ENCODE peak calls at places on chromosomes 5 and 9, in nine cellular contexts. X is lower leg skin, E is mammary epithelial cell, I is A549, Q is AG04450, A is sigmoid colon, N is breast epithelium, Z is GM12865, S is astrocyte of the cerebellum. K is an unnamed sample.

GRCh38 chr9:20321683-20322082 is 300.6 kb downstream of the MLLT3 start:
- DNase-seq in X (no peak), A (no peak), S (no peak), Q (no peak), I (no peak), E (no peak), Z (no peak), N (no peak), K (no peak)

GRCh38 chr9:7045361-7045760 is 287.6 kb downstream of the KDM4C start:
- DNase-seq in Z (no peak), E (peak), A (no peak), S (no peak), I (no peak), Q (no peak), N (no peak), X (no peak), K (no peak)

GRCh38 chr5:38780950-38781349 is 64.9 kb upstream of the OSMR start:
- DNase-seq in I (no peak), E (peak), Q (peak), A (peak), N (peak), X (peak), S (peak), Z (no peak), K (peak)

GRCh38 chr9:134504106-134504385 is 137.6 kb upstream of the COL5A1 start:
- DNase-seq in S (no peak), X (no peak), N (no peak), Q (no peak), I (no peak), E (no peak), A (no peak), Z (no peak), K (no peak)

GRCh38 chr9:107711528-107711927 is 222.0 kb upstream of the KLF4 start:
- DNase-seq in I (peak), Z (no peak), S (peak), X (no peak), N (no peak), E (peak), Q (peak), A (no peak), K (peak)

GRCh38 chr5:138654281-138654867 is 79.2 kb upstream of the HSPA9 start:
- DNase-seq in X (no peak), N (no peak), E (peak), I (no peak), Z (peak), A (no peak), S (peak), Q (peak), K (no peak)

GRCh38 chr9:119736478-119737454 is 367.5 kb upstream of the BRINP1 start:
- DNase-seq in Q (no peak), A (no peak), I (no peak), X (no peak), E (no peak), Z (peak), N (no peak), S (no peak), K (no peak)

GRCh38 chr5:111930905-111931461 is 174.0 kb upstream of the NREP start:
- DNase-seq in S (no peak), N (no peak), A (no peak), X (no peak), Z (no peak), E (peak), I (no peak), Q (no peak), K (no peak)

GRCh38 chr5:36357391-36357790 is 55.7 kb upstream of the RANBP3L start:
- DNase-seq in A (no peak), I (no peak), S (peak), E (no peak), Q (peak), Z (no peak), N (no peak), X (no peak), K (no peak)

GRCh38 chr9:95434116-95435073 is 82.4 kb downstream of the PTCH1 start:
- DNase-seq in Q (no peak), A (no peak), E (no peak), N (no peak), Z (no peak), I (no peak), X (no peak), S (no peak), K (no peak)

GRCh38 chr9:33143241-33143642 is 23.9 kb downstream of the B4GALT1 start:
- DNase-seq in A (peak), Z (peak), E (no peak), I (no peak), N (no peak), X (no peak), S (no peak), Q (no peak), K (no peak)

GRCh38 chr9:96478829-96479371 is 28.9 kb downstream of the HABP4 start:
- DNase-seq in I (no peak), Q (no peak), A (no peak), S (no peak), N (no peak), X (no peak), E (no peak), Z (peak), K (no peak)

GRCh38 chr9:125850763-125851162 is 103.6 kb downstream of the PBX3 start:
- DNase-seq in A (no peak), X (no peak), I (no peak), E (no peak), N (no peak), S (no peak), Q (no peak), Z (no peak), K (no peak)

GRCh38 chr9:117081641-117082317 is 333.1 kb downstream of the ASTN2 start:
- DNase-seq in Q (no peak), A (no peak), N (no peak), E (no peak), S (no peak), X (no peak), I (no peak), Z (peak), K (no peak)

GRCh38 chr5:179488464-179488863 is 61.9 kb upstream of the RUFY1 start:
- DNase-seq in I (no peak), Z (no peak), N (no peak), X (no peak), S (no peak), E (no peak), Q (no peak), A (no peak), K (no peak)

GRCh38 chr9:71587576-71588362 is 180.5 kb downstream of the CEMIP2 start:
- DNase-seq in N (no peak), I (peak), A (no peak), Q (no peak), Z (no peak), E (peak), X (no peak), S (no peak), K (no peak)

GRCh38 chr9:20351715-20352114 is 270.6 kb downstream of the MLLT3 start:
- DNase-seq in E (no peak), N (no peak), Z (no peak), S (peak), I (no peak), X (no peak), A (no peak), Q (no peak), K (no peak)

GRCh38 chr5:2370626-2371418 is 380.7 kb downstream of the IRX2 start:
- DNase-seq in N (no peak), A (no peak), Z (no peak), S (no peak), Q (no peak), X (no peak), I (no peak), E (no peak), K (no peak)

GRCh38 chr5:124451721-124452383 is 294.6 kb downstream of the ZNF608 start:
- DNase-seq in E (no peak), S (no peak), N (no peak), X (no peak), Q (no peak), A (no peak), I (no peak), Z (no peak), K (no peak)

GRCh38 chr5:72940082-72940481 is 15.8 kb upstream of the FCHO2 start:
- DNase-seq in A (no peak), I (no peak), Q (no peak), N (no peak), X (peak), E (no peak), S (no peak), Z (no peak), K (no peak)

GRCh38 chr5:159128070-159128507 is 28.4 kb upstream of the EBF1 start:
- DNase-seq in A (no peak), X (no peak), S (no peak), E (no peak), Z (no peak), I (no peak), N (no peak), Q (no peak), K (no peak)

GRCh38 chr5:166004006-166004405 is 2287.4 kb upstream of the WWC1 start:
- DNase-seq in I (no peak), X (no peak), S (no peak), Q (no peak), E (no peak), A (no peak), N (no peak), Z (no peak), K (no peak)

GRCh38 chr5:19497229-19497815 is 490.7 kb downstream of the CDH18 start:
- DNase-seq in Q (no peak), I (no peak), X (no peak), S (no peak), N (no peak), A (no peak), Z (no peak), E (no peak), K (no peak)

GRCh38 chr9:33446507-33447403 is 638 bp downstream of the AQP3 start:
- DNase-seq in N (no peak), S (no peak), A (no peak), Z (peak), E (peak), Q (peak), I (peak), X (no peak), K (no peak)

GRCh38 chr5:100560860-100561259 is 25.7 kb downstream of the FAM174A start:
- DNase-seq in S (no peak), Q (no peak), A (no peak), N (no peak), I (no peak), E (no peak), Z (no peak), X (no peak), K (no peak)

GRCh38 chr5:82364497-82364896 is 86.3 kb upstream of the RPS23 start:
- DNase-seq in X (no peak), Q (no peak), Z (no peak), A (no peak), S (peak), N (no peak), I (no peak), E (peak), K (no peak)

GRCh38 chr5:32030686-32031478 is 143.2 kb downstream of the GOLPH3 start:
- DNase-seq in E (no peak), Z (no peak), I (no peak), X (no peak), Q (no peak), A (no peak), N (no peak), S (no peak), K (no peak)

GRCh38 chr5:157057459-157058370 is 1.2 kb downstream of the HAVCR1 start:
- DNase-seq in Q (no peak), Z (no peak), X (no peak), I (peak), N (no peak), S (no peak), E (no peak), A (no peak), K (no peak)

GRCh38 chr5:146109379-146109778 is 4.0 kb upstream of the PLAC8L1 start:
- DNase-seq in E (no peak), N (no peak), I (no peak), X (no peak), S (no peak), A (no peak), Z (no peak), Q (no peak), K (peak)

GRCh38 chr5:16784843-16785791 is 151.0 kb downstream of the MYO10 start:
- DNase-seq in A (no peak), Q (no peak), X (no peak), I (no peak), S (no peak), N (no peak), Z (peak), E (no peak), K (peak)

GRCh38 chr9:73143606-73144328 is 7.9 kb upstream of the ANXA1 start:
- DNase-seq in X (no peak), Q (peak), I (peak), N (no peak), Z (no peak), E (peak), A (no peak), S (peak), K (no peak)

GRCh38 chr9:71352837-71353236 is 231.4 kb upstream of the TRPM3 start:
- DNase-seq in E (no peak), S (no peak), Q (no peak), A (no peak), X (no peak), I (no peak), Z (no peak), N (no peak), K (no peak)

GRCh38 chr5:132456553-132457361 is 33.8 kb downstream of the IRF1 start:
- DNase-seq in E (no peak), S (no peak), Q (no peak), I (no peak), Z (peak), N (no peak), A (no peak), X (peak), K (no peak)

GRCh38 chr5:60507687-60508086 is 192.3 kb downstream of the DEPDC1B start:
- DNase-seq in A (no peak), Z (no peak), I (no peak), E (no peak), X (no peak), S (peak), N (no peak), Q (no peak), K (no peak)

GRCh38 chr5:107426209-107426608 is 244.5 kb downstream of the EFNA5 start:
- DNase-seq in X (no peak), S (no peak), A (no peak), Q (no peak), E (peak), I (no peak), Z (no peak), N (no peak), K (no peak)

GRCh38 chr5:167565555-167565954 is 725.9 kb upstream of the WWC1 start:
- DNase-seq in E (peak), I (peak), S (peak), A (no peak), Z (no peak), Q (no peak), X (no peak), N (no peak), K (no peak)

GRCh38 chr5:675111-675875 is 17.9 kb downstream of the TPPP start:
- DNase-seq in A (peak), Z (no peak), X (no peak), S (no peak), E (no peak), I (no peak), N (peak), Q (no peak), K (no peak)

DNA sequence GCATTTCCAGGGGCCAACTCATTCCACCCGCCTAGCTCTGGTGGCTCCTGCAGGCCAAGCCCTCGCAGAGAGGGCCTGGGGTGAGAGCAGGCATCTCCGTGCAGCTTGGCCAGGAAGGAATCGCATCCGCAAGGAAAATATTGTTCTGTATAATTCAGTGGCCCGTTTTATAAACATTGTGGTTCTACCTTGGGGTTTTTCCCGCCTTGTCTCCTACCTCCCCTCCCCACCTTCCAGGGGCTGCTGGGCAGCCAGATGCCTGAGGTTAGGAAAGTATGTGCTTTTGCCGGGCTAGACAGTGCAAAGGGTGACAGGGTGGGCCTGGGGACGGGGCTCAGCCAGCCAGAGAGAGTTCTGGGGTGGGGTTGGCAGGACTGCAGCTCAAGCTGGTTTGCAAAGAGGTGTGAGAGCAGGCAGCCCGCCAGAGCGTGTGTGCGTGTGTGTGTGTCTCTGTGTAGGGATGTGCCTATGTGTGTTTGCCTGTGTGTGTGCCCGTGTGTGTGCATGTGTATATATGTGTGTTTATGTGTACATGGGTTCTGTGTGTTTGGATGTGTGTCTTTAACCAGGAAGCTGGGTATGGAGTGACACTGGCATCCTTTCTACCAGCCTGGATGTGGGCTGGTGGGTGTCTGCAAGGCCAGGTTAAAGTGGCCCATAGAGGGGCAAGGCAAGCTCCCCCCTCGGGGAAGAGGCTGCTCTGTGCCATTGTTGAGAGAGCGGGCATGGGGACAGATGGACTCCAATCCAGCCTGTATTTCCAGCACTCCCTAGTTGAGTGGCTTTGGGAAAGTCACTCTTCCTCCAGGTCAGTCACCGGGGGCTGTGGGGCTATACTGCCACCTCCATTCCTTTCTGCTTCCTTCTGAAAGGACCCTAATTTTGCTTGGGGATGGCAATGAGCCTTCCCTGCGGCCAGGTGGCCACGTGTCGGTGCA is 10.6 kb upstream of the SLC2A6 start:
- DNase-seq in A (no peak), S (peak), X (no peak), N (no peak), Q (no peak), Z (no peak), E (no peak), I (no peak), K (no peak)
- H3K4me3 ChIP-seq in A (no peak), S (no peak), X (no peak), N (no peak), Q (no peak), Z (no peak), E (no peak), I (no peak), K (no peak)

DNA sequence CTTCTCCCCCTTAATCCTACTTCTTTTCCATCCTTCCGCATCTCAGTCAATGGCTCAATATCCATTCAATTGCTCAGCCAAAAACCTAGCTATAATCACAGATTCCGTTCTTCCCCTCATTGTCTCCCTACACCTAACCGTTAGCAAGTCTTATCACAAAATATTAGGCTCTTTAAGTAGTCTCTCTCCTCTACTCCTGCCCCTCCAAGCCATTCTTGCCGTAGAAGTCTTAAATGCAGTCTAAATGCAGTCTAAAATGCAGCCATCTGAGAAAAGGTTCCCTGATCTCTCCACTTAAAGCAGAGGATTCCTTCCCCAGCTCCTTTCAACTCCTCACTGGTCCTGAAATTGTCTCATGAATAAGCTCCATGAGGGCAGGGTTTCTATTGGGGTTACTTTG is 57.8 kb downstream of the ELL2 start:
- DNase-seq in I (no peak), X (no peak), Q (no peak), E (no peak), Z (no peak), S (no peak), N (no peak), A (no peak), K (no peak)
- TF ChIP-seq CTCF in I (no peak), X (no peak), Q (no peak), E (no peak), Z (no peak), S (no peak), N (no peak), A (no peak), K (no peak)

GRCh38 chr5:177445052-177446016 is 1.3 kb upstream of the PRR7 start:
- DNase-seq in X (no peak), N (no peak), A (no peak), Q (no peak), Z (peak), E (no peak), S (no peak), I (no peak), K (no peak)
- H3K4me3 ChIP-seq in X (no peak), N (no peak), A (no peak), Q (no peak), Z (peak), E (no peak), S (no peak), I (no peak), K (peak)

GRCh38 chr5:58985311-58985710 is 402.4 kb downstream of the RAB3C start:
- DNase-seq in I (no peak), Q (no peak), S (no peak), A (no peak), E (no peak), X (no peak), Z (no peak), N (no peak), K (no peak)
- TF ChIP-seq CTCF in I (no peak), Q (no peak), S (no peak), A (no peak), E (no peak), X (no peak), Z (no peak), N (no peak), K (no peak)

DNA sequence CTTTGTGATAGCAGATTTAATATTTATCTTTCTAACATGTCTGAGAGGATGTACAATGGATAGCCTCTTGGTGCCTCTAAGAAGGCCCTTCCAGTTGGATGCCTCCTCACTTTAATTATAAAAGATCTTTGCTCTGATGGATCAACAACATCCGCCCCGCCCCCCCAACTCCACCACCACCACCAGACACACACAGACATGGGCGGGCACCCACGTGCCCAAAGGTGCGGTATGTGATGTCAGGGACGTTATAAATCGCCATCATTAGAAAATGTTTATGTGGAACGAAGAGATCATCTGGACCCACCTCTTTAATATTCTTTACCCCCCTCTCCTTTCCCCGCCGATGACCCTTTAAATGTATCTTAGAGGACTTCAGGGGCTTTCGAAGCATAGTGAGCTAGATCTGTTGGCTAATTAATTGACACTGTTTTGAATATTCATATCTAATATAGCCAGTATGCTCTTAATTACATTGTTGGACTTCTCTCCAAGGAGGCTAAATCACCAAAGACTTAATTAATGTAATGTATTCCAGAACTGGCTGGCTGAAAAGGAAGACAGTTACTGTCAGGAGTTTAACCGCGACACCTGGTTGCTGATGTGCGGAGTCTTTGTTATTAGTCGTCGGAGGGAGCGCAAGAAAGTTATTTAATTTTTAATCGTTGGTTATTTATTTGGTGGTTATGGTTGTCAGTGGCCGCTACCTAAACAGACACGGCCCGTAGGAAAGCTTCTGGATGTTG is 6.1 kb upstream of the FOXB2 start:
- DNase-seq in A (no peak), N (no peak), S (no peak), Q (no peak), Z (no peak), X (no peak), I (no peak), E (no peak), K (no peak)
- H3K4me3 ChIP-seq in A (no peak), N (no peak), S (no peak), Q (no peak), Z (no peak), X (no peak), I (no peak), E (no peak), K (no peak)

DNA sequence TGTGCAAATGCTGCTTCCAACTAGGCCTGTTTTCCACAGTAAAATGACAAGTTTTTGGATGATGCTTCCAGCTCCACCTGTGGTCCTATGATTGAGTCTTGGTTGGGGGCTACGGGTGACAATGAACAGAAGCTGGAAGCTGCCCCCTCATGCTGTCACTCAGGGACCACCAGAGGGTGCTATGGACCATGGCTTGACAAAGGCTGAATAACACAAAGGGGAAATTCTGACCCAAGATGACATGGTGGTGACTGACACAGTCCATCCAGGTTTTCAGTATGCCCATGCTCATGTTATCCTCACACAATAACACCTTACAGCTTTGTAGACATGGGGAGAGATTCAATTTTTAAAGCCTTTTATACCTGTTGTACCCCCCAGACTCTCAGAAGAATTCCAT is 23.9 kb upstream of the SAP30L start:
- DNase-seq in E (no peak), I (no peak), Z (peak), A (no peak), N (no peak), X (no peak), S (no peak), Q (no peak), K (no peak)
- TF ChIP-seq CTCF in E (peak), I (peak), Z (peak), A (no peak), N (no peak), X (no peak), S (peak), Q (peak), K (peak)

K was measured in retinal pigment epithelial cell.